ENCODE peak calls at places on chromosomes 13 and 19, in six cellular contexts. One of them, this sample, is unnamed.
A peak's percentile ranks its signal among the peaks of the same experiment; 100 is the strongest.

GRCh38 chr19:11729586-11729985 is 9.2 kb downstream of the ZNF823 start:
- DNase-seq in Calu3: no peak
- DNase-seq in endothelial cell: no peak
- DNase-seq in IMR-90: no peak
- DNase-seq in A673: no peak
- DNase-seq in neural progenitor cell: no peak
- DNase-seq in this sample: no peak

GRCh38 chr19:19262190-19263057 is 10.7 kb downstream of the TM6SF2 start:
- DNase-seq in Calu3: no peak
- DNase-seq in endothelial cell: peak; percentile 5
- DNase-seq in IMR-90: no peak
- DNase-seq in A673: no peak
- DNase-seq in neural progenitor cell: peak; percentile 59
- DNase-seq in this sample: no peak

GRCh38 chr19:54551293-54551692 is 22.3 kb upstream of the LILRA2 start:
- DNase-seq in Calu3: no peak
- DNase-seq in endothelial cell: no peak
- DNase-seq in IMR-90: no peak
- DNase-seq in A673: no peak
- DNase-seq in neural progenitor cell: no peak
- DNase-seq in this sample: no peak

GRCh38 chr13:99782669-99783068 is 188.9 kb downstream of the ZIC5 start:
- DNase-seq in Calu3: no peak
- DNase-seq in endothelial cell: no peak
- DNase-seq in IMR-90: no peak
- DNase-seq in A673: no peak
- DNase-seq in neural progenitor cell: no peak
- DNase-seq in this sample: no peak

GRCh38 chr13:48564046-48564445 is 31.2 kb upstream of the RCBTB2 start:
- DNase-seq in Calu3: no peak
- DNase-seq in endothelial cell: no peak
- DNase-seq in IMR-90: peak; percentile 51
- DNase-seq in A673: peak; percentile 34
- DNase-seq in neural progenitor cell: no peak
- DNase-seq in this sample: peak; percentile 16

GRCh38 chr13:58476176-58476575 is 844.6 kb downstream of the PCDH17 start:
- DNase-seq in Calu3: no peak
- DNase-seq in endothelial cell: no peak
- DNase-seq in IMR-90: no peak
- DNase-seq in A673: peak; percentile 11
- DNase-seq in neural progenitor cell: peak; percentile 45
- DNase-seq in this sample: no peak

GRCh38 chr13:23506071-23506820 is 64.0 kb upstream of the TNFRSF19 start:
- DNase-seq in Calu3: no peak
- DNase-seq in endothelial cell: no peak
- DNase-seq in IMR-90: peak; percentile 39
- DNase-seq in A673: no peak
- DNase-seq in neural progenitor cell: no peak
- DNase-seq in this sample: peak; percentile 34

GRCh38 chr13:41915096-41915495 is 45.8 kb downstream of the VWA8 start:
- DNase-seq in Calu3: no peak
- DNase-seq in endothelial cell: no peak
- DNase-seq in IMR-90: peak; percentile 45
- DNase-seq in A673: no peak
- DNase-seq in neural progenitor cell: no peak
- DNase-seq in this sample: no peak

GRCh38 chr19:5308471-5309437 is 31.9 kb downstream of the PTPRS start:
- DNase-seq in Calu3: no peak
- DNase-seq in endothelial cell: no peak
- DNase-seq in IMR-90: peak; percentile 90
- DNase-seq in A673: peak; percentile 96
- DNase-seq in neural progenitor cell: no peak
- DNase-seq in this sample: peak; percentile 93

GRCh38 chr13:24218320-24218719 is 57.8 kb downstream of the SPATA13 start:
- DNase-seq in Calu3: no peak
- DNase-seq in endothelial cell: no peak
- DNase-seq in IMR-90: no peak
- DNase-seq in A673: no peak
- DNase-seq in neural progenitor cell: no peak
- DNase-seq in this sample: no peak

GRCh38 chr19:15584541-15585115 is 30.4 kb upstream of the CYP4F8 start:
- DNase-seq in Calu3: peak; percentile 84
- DNase-seq in endothelial cell: peak; percentile 46
- DNase-seq in IMR-90: peak; percentile 28
- DNase-seq in A673: peak; percentile 86
- DNase-seq in neural progenitor cell: peak; percentile 61
- DNase-seq in this sample: peak; percentile 89

GRCh38 chr13:106183410-106184128 is 351.9 kb downstream of the EFNB2 start:
- DNase-seq in Calu3: no peak
- DNase-seq in endothelial cell: no peak
- DNase-seq in IMR-90: no peak
- DNase-seq in A673: peak; percentile 11
- DNase-seq in neural progenitor cell: no peak
- DNase-seq in this sample: no peak

GRCh38 chr19:16308081-16308480 is 16.5 kb upstream of the KLF2 start:
- DNase-seq in Calu3: no peak
- DNase-seq in endothelial cell: no peak
- DNase-seq in IMR-90: no peak
- DNase-seq in A673: no peak
- DNase-seq in neural progenitor cell: no peak
- DNase-seq in this sample: no peak

GRCh38 chr19:33686687-33687541 is 65.2 kb downstream of the CHST8 start:
- DNase-seq in Calu3: no peak
- DNase-seq in endothelial cell: no peak
- DNase-seq in IMR-90: no peak
- DNase-seq in A673: no peak
- DNase-seq in neural progenitor cell: no peak
- DNase-seq in this sample: no peak

GRCh38 chr19:8477889-8478288 is 24.6 kb downstream of the PRAM1 start:
- DNase-seq in Calu3: no peak
- DNase-seq in endothelial cell: no peak
- DNase-seq in IMR-90: no peak
- DNase-seq in A673: no peak
- DNase-seq in neural progenitor cell: no peak
- DNase-seq in this sample: no peak

GRCh38 chr19:47886010-47886559 is at the start of gene SULT2A1:
- DNase-seq in Calu3: no peak
- DNase-seq in endothelial cell: no peak
- DNase-seq in IMR-90: no peak
- DNase-seq in A673: no peak
- DNase-seq in neural progenitor cell: no peak
- DNase-seq in this sample: no peak

GRCh38 chr19:29843180-29844051 is 31.6 kb downstream of the CCNE1 start:
- DNase-seq in Calu3: no peak
- DNase-seq in endothelial cell: no peak
- DNase-seq in IMR-90: no peak
- DNase-seq in A673: no peak
- DNase-seq in neural progenitor cell: peak; percentile 66
- DNase-seq in this sample: no peak

GRCh38 chr19:35937345-35938281 is 1.4 kb downstream of the LRFN3 start:
- DNase-seq in Calu3: no peak
- DNase-seq in endothelial cell: no peak
- DNase-seq in IMR-90: no peak
- DNase-seq in A673: no peak
- DNase-seq in neural progenitor cell: no peak
- DNase-seq in this sample: no peak

GRCh38 chr19:35939307-35940077 is 3.3 kb downstream of the LRFN3 start:
- DNase-seq in Calu3: no peak
- DNase-seq in endothelial cell: no peak
- DNase-seq in IMR-90: no peak
- DNase-seq in A673: no peak
- DNase-seq in neural progenitor cell: no peak
- DNase-seq in this sample: no peak

GRCh38 chr19:35940078-35940775 is 4.1 kb downstream of the LRFN3 start:
- DNase-seq in Calu3: no peak
- DNase-seq in endothelial cell: no peak
- DNase-seq in IMR-90: no peak
- DNase-seq in A673: no peak
- DNase-seq in neural progenitor cell: no peak
- DNase-seq in this sample: no peak

GRCh38 chr19:35936738-35937268 is 629 bp downstream of the LRFN3 start:
- DNase-seq in Calu3: no peak
- DNase-seq in endothelial cell: no peak
- DNase-seq in IMR-90: no peak
- DNase-seq in A673: no peak
- DNase-seq in neural progenitor cell: no peak
- DNase-seq in this sample: no peak

DNA sequence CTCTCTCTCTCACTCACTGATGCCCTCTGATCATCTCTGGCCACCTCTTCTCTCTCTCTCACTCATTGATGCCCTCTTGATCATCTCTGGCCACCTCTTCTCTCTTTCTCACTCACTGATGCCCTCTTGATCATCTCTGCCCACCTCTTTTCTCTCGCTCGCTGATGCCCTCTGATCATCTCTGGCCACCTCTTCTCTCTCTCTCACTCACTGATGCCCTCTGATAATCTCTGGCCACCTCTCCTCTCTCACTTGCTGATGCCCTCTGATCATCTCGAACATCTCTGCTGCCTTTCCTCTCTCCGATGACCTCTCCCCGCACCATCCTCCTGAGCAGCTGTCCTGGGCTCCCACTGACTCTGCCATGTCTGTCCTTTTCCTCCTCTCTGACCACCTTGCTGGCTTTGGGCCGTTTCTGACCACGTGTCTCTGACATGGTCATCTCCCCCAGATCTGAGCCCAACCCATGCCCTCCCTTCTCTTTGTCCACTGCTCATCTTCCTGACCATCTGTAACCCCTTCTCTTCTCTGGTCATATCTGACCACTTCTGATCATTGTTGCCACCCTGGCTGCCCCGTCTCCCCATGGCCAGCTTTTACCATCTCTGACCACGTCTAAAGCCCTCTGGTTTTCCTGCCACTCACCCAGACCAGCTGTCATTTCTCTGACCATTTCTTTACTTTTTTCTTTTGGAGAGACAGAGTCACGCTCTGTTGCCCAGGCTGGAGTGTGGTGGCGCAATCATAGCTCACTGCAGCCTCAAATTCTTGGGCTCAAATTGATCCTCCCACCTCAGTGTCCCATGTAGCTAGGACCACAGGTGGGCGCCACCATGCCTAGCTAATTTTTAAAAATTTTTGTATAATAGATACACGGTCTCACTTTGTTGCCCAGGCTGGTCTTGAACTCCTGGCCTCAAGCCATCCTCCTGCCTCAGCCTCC is 2.4 kb downstream of the LRFN3 start:
- DNase-seq in Calu3: no peak
- DNase-seq in endothelial cell: no peak
- DNase-seq in IMR-90: no peak
- DNase-seq in A673: no peak
- DNase-seq in neural progenitor cell: no peak
- DNase-seq in this sample: no peak
- TF ChIP-seq CTCF in Calu3: no peak
- TF ChIP-seq CTCF in endothelial cell: no peak
- TF ChIP-seq CTCF in IMR-90: no peak
- TF ChIP-seq CTCF in A673: no peak
- TF ChIP-seq CTCF in neural progenitor cell: no peak
- TF ChIP-seq CTCF in this sample: no peak

GRCh38 chr13:34161829-34162544 is 344.0 kb downstream of the RFC3 start:
- DNase-seq in Calu3: no peak
- DNase-seq in endothelial cell: no peak
- DNase-seq in IMR-90: peak; percentile 80
- DNase-seq in A673: peak; percentile 53
- DNase-seq in neural progenitor cell: peak; percentile 41
- DNase-seq in this sample: no peak

GRCh38 chr13:34162545-34162936 is 344.6 kb downstream of the RFC3 start:
- DNase-seq in Calu3: no peak
- DNase-seq in endothelial cell: no peak
- DNase-seq in IMR-90: peak; percentile 34
- DNase-seq in A673: no peak
- DNase-seq in neural progenitor cell: no peak
- DNase-seq in this sample: no peak

GRCh38 chr13:34165158-34165557 is 347.2 kb downstream of the RFC3 start:
- DNase-seq in Calu3: no peak
- DNase-seq in endothelial cell: no peak
- DNase-seq in IMR-90: no peak
- DNase-seq in A673: no peak
- DNase-seq in neural progenitor cell: no peak
- DNase-seq in this sample: no peak

GRCh38 chr13:34166406-34166805 is 348.5 kb downstream of the RFC3 start:
- DNase-seq in Calu3: no peak
- DNase-seq in endothelial cell: no peak
- DNase-seq in IMR-90: no peak
- DNase-seq in A673: no peak
- DNase-seq in neural progenitor cell: no peak
- DNase-seq in this sample: no peak

DNA sequence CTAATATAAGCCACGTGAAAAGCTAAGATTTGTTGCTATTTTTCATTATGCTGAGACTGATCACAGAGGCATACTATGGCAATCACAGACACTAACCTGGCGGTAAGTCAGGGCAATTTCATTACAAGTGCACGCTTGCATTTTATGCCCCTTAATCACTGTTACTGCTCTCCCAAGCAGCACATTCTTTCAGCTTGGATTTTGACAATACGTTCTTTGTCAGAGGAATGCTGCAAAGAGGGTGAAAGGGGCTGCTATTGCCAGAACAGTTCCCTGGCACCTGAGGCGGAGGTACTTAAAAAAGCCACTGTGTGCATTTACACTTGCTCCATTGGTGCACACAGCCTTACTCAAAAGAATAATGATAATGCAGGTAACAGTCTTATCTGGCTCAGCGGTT is 346.6 kb downstream of the RFC3 start:
- DNase-seq in Calu3: peak; percentile 52
- DNase-seq in endothelial cell: no peak
- DNase-seq in IMR-90: no peak
- DNase-seq in A673: no peak
- DNase-seq in neural progenitor cell: peak; percentile 68
- DNase-seq in this sample: no peak
- TF ChIP-seq CTCF in Calu3: peak; percentile 21
- TF ChIP-seq CTCF in endothelial cell: no peak
- TF ChIP-seq CTCF in IMR-90: no peak
- TF ChIP-seq CTCF in A673: no peak
- TF ChIP-seq CTCF in neural progenitor cell: no peak
- TF ChIP-seq CTCF in this sample: no peak

GRCh38 chr19:3977242-3978143 is 6.6 kb upstream of the DAPK3 start:
- DNase-seq in Calu3: no peak
- DNase-seq in endothelial cell: no peak
- DNase-seq in IMR-90: no peak
- DNase-seq in A673: no peak
- DNase-seq in neural progenitor cell: no peak
- DNase-seq in this sample: peak; percentile 50
- TF ChIP-seq CTCF in Calu3: peak; percentile 20
- TF ChIP-seq CTCF in endothelial cell: peak; percentile 32
- TF ChIP-seq CTCF in IMR-90: no peak
- TF ChIP-seq CTCF in A673: no peak
- TF ChIP-seq CTCF in neural progenitor cell: no peak
- TF ChIP-seq CTCF in this sample: peak; percentile 25

DNA sequence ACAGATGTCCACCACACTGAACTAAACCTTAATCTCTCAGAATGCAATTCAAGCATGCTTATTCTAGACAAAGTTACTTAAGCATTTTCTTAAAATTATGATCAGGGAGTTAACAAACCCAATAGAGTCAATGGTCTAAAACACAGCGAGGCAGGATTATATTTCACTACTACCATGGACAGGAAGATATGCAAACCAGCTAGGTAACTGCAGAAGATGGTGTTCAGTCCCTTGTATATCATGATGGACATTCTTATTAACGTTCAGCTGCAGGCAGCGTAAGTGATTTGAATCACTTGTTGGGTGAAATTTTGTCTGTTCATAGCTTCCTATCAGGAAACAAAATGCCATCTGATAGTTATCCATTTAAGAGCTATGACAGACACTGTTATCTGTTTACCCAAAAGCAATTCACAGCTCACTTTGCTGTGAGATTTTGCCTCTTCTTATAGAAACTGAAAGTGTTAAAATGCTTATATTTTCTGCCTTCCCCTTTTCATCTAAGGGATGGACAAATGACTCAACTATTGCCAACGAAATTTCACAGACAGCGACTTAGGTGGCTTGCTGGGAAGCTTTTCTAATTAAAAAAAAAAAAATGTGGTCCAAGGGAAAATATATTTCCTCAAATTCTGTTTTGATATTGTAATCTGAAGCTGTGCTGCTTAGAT is 591.9 kb downstream of the DACH1 start:
- DNase-seq in Calu3: no peak
- DNase-seq in endothelial cell: no peak
- DNase-seq in IMR-90: no peak
- DNase-seq in A673: no peak
- DNase-seq in neural progenitor cell: no peak
- DNase-seq in this sample: no peak
- TF ChIP-seq CTCF in Calu3: no peak
- TF ChIP-seq CTCF in endothelial cell: no peak
- TF ChIP-seq CTCF in IMR-90: no peak
- TF ChIP-seq CTCF in A673: no peak
- TF ChIP-seq CTCF in neural progenitor cell: no peak
- TF ChIP-seq CTCF in this sample: no peak